ENCODE peak calls at places on chromosomes 7 and 10, in four cellular contexts. B, L, Z and D are unnamed samples.
A peak's percentile ranks its signal among the peaks of the same experiment; 100 is the strongest.

GRCh38 chr7:94276797-94277196 is 117.9 kb upstream of the COL1A2 start:
- DNase-seq in Z (no peak), L (peak; percentile 39), B (no peak), D (no peak)

GRCh38 chr10:7035111-7035761 is 375.6 kb downstream of the SFMBT2 start:
- DNase-seq in B (no peak), Z (no peak), L (no peak), D (peak; percentile 36)

GRCh38 chr10:111481271-111482073 is 404.6 kb downstream of the ADRA2A start:
- DNase-seq in L (no peak), Z (no peak), B (no peak), D (no peak)

GRCh38 chr10:48465860-48466521 is 138.9 kb downstream of the ARHGAP22 start:
- DNase-seq in B (peak; percentile 7), Z (no peak), L (no peak), D (no peak)

GRCh38 chr7:82098410-82098809 is 328.6 kb upstream of the HGF start:
- DNase-seq in Z (no peak), L (no peak), B (no peak), D (no peak)

GRCh38 chr10:111107846-111108245 is 31.0 kb downstream of the ADRA2A start:
- DNase-seq in Z (no peak), B (no peak), L (no peak), D (no peak)

GRCh38 chr10:22253578-22253882 is 35.7 kb upstream of the EBLN1 start:
- DNase-seq in Z (peak; percentile 71), B (no peak), L (no peak), D (peak; percentile 51)

GRCh38 chr7:74183653-74184450 is 9.7 kb downstream of the EIF4H start:
- DNase-seq in Z (no peak), B (no peak), L (no peak), D (no peak)

GRCh38 chr7:133570321-133570720 is 317.4 kb downstream of the EXOC4 start:
- DNase-seq in Z (no peak), L (no peak), B (no peak), D (no peak)

GRCh38 chr7:142809671-142810070 is 38.9 kb downstream of the PRSS2 start:
- DNase-seq in B (no peak), L (peak; percentile 42), Z (no peak), D (no peak)
- H3K27ac ChIP-seq in B (no peak overlapping the region), L (peak overlapping the region; percentile 93), Z (no peak overlapping the region), D (peak overlapping the region; percentile 99)

DNA sequence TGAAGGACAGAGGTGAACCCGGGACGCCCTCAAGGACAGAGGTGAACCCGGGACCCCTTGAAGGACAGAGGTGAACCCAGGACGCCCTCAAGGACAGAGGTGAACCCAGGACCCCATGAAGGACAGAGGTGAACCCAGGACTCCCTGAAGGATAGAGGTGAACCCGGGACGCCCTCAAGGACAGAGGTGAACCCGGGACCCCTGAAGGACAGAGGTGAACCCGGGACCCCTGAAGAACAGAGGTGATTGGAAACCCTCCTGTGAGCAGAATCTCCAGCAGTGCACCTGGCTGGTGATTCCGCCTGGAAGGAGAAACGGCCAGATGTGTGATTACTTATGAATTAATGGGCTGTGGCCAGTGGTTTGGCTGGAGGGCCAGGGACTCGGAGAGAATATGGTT is 272.3 kb downstream of the PTPRN2 start:
- DNase-seq in Z (no peak), B (no peak), L (no peak), D (no peak)
- H3K9me3 ChIP-seq in Z (no peaks in the 10 kb centered on the region), B (no peaks in the 10 kb centered on the region), L (no peaks in the 10 kb centered on the region), D (peaks cover 6% of the 10 kb centered on the region)

GRCh38 chr7:127935847-127936376 is 95.3 kb downstream of the LRRC4 start:
- DNase-seq in Z (no peak), L (no peak), B (no peak), D (no peak)

GRCh38 chr7:127932496-127932895 is 98.7 kb downstream of the LRRC4 start:
- DNase-seq in L (no peak), B (no peak), Z (no peak), D (no peak)

GRCh38 chr7:127933116-127933515 is 98.1 kb downstream of the LRRC4 start:
- DNase-seq in L (no peak), B (no peak), Z (no peak), D (no peak)

GRCh38 chr7:127937066-127937680 is 94.1 kb downstream of the LRRC4 start:
- DNase-seq in B (no peak), Z (no peak), L (no peak), D (no peak)

DNA sequence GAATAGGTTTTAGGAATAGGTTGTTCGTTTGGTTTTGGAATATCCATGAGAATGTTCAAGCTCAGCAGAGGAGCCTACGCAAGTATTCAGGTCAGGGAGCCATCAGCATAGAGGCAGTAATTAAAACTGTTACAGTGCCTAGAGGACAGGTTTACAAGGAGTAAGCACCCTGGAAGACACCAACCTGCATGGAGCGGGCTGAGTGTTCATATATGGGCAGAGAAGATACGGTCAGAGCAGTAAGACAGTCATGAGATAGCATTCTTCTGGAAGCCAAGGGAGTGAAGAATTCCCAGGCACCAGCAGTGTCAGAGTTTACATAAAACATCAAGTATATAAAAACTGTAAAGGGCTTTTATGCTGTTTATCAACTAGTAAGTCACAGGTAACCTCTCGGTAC is 96.5 kb downstream of the LRRC4 start:
- DNase-seq in Z (no peak), B (no peak), L (no peak), D (no peak)
- H3K36me3 ChIP-seq in Z (peaks cover 10% of the 10 kb centered on the region), B (no peaks in the 10 kb centered on the region), L (peaks cover 5% of the 10 kb centered on the region), D (peaks cover 14% of the 10 kb centered on the region)

DNA sequence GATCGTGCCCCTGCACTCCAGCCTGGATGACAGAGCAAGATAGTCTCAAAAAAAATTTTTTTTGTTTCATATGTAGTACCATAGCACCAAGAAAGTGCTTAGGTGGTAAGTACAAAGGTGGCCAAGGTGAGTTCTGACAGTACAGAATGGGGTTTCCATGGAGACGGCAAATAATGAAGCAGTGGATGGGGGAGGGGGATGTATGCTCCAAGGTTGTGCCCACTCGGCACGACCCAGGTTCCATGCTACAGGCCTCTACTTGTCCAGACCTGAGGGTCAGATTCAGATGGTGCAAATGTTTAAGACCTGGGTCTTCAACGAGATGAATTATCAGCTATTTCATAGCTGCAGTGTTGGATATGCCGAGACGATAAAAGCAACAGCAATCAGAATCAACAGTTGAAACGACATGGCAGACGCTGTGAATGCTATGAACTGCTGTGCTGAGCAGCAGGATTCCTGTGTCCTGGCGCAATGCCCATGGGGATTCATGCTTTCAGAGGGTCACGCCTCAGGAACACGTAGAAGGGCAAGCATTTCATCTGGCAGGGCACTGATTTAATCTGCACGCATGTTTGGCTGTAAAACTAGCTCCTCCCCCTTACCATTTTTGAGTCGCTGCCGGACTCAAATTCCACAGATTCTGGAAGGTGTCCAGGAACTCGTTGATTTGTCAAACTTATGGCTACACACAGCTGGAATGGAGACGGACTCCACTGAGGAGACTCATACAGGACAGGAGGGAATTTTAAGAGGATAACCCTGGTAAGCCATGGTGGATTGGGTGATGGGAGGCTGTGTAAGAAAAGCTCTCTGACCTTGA is 256.5 kb downstream of the FRMD4A start:
- DNase-seq in Z (peak; percentile 91), B (peak; percentile 83), L (no peak), D (no peak)
- H3K27ac ChIP-seq in Z (no peak overlapping the region), B (no peak overlapping the region), L (no peak overlapping the region), D (no peak overlapping the region)

GRCh38 chr10:72092987-72093386 is 4.6 kb upstream of the SPOCK2 start:
- DNase-seq in B (no peak), L (no peak), Z (no peak), D (no peak)

GRCh38 chr10:72094574-72094973 is 6.2 kb upstream of the SPOCK2 start:
- DNase-seq in B (no peak), L (no peak), Z (no peak), D (no peak)

GRCh38 chr10:72093450-72093849 is 5.1 kb upstream of the SPOCK2 start:
- DNase-seq in Z (no peak), B (no peak), L (no peak), D (no peak)

GRCh38 chr10:72096115-72097000 is 8.0 kb upstream of the SPOCK2 start:
- DNase-seq in Z (no peak), B (no peak), L (no peak), D (no peak)

GRCh38 chr10:72095195-72095594 is 6.8 kb upstream of the SPOCK2 start:
- DNase-seq in L (no peak), B (no peak), Z (no peak), D (no peak)
- H3K9me3 ChIP-seq in L (no peaks in the 10 kb centered on the region), B (no peaks in the 10 kb centered on the region), Z (no peaks in the 10 kb centered on the region), D (no peaks in the 10 kb centered on the region)

DNA sequence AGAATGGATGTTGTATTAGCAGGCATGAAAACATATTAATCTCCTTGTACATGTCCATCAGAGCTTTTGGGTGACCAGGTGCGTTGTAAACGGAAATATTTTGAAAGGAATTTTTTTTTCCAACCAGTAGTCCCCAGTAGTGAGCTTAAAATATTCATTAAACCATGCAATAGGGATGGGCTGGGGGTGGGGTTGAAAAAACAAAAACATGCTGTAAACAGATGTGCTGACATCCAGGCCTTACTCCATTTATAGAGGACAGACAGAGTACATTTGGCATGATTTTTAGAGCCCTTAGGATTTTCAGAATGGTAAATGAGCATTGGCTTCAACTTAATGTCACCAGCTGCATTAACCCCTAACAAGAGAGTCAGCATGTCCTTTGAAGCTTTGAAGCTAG is 50.2 kb downstream of the PTPN12 start:
- DNase-seq in B (no peak), L (no peak), Z (no peak), D (no peak)
- H3K36me3 ChIP-seq in B (no peaks in the 10 kb centered on the region), L (no peaks in the 10 kb centered on the region), Z (peaks cover 48% of the 10 kb centered on the region), D (no peaks in the 10 kb centered on the region)

DNA sequence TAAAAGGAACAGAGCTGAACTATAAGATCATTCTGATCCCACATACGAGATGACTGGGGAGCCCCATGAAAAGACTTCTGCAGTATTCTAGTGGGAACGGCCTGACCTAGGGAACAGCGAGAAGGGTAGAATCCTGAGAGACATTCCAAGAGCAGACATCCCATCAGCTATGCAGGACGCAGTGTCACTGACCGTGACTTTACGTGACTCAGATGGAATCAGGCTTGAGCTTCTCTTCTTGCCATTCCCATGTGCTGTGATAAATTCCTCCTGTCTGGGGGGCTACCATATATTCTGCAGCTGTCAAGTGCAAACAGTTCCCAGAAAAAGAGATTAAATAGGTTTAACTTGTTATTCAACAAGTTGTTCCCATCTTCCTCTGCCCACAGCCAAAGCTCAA is 73.1 kb upstream of the PDE1C start:
- DNase-seq in Z (no peak), B (no peak), L (no peak), D (no peak)
- H3K27ac ChIP-seq in Z (no peak overlapping the region), B (no peak overlapping the region), L (no peak overlapping the region), D (no peak overlapping the region)

GRCh38 chr7:4202954-4203353 is 479.1 kb upstream of the FOXK1 start:
- DNase-seq in B (no peak), L (no peak), Z (no peak), D (no peak)

GRCh38 chr7:4200546-4201094 is 481.5 kb upstream of the FOXK1 start:
- DNase-seq in Z (peak; percentile 22), L (no peak), B (no peak), D (no peak)

GRCh38 chr7:4201566-4201965 is 480.5 kb upstream of the FOXK1 start:
- DNase-seq in Z (peak; percentile 38), B (no peak), L (no peak), D (no peak)

GRCh38 chr7:4203786-4204185 is 478.3 kb upstream of the FOXK1 start:
- DNase-seq in B (no peak), Z (no peak), L (no peak), D (no peak)

GRCh38 chr7:4202154-4202553 is 479.9 kb upstream of the FOXK1 start:
- DNase-seq in B (no peak), Z (no peak), L (no peak), D (no peak)
- H3K9me3 ChIP-seq in B (no peaks in the 10 kb centered on the region), Z (no peaks in the 10 kb centered on the region), L (no peaks in the 10 kb centered on the region), D (no peaks in the 10 kb centered on the region)